ENCODE peak calls at places on chromosomes 11 and 22, in seven cellular contexts. I is CD8-positive, alpha-beta T cell; J is CD8-positive, alpha-beta memory T cell; G is PC-3; D is aorta; M is stomach; A is psoas muscle. P is an unnamed sample.
A peak's percentile ranks its signal among the peaks of the same experiment; 100 is the strongest.

GRCh38 chr11:126416542-126417090 is 61.1 kb downstream of the ST3GAL4 start:
- DNase-seq in I (peak; percentile 67), J (peak; percentile 49), G (no peak), D (peak; percentile 95), M (peak; percentile 88), A (peak; percentile 91), P (peak; percentile 86)

GRCh38 chr22:22228921-22229320 is 15.7 kb upstream of the VPREB1 start:
- DNase-seq in I (no peak), J (no peak), G (no peak), D (no peak), M (no peak), A (no peak), P (no peak)

GRCh38 chr22:17972385-17973181 is 51.8 kb downstream of the MICAL3 start:
- DNase-seq in I (no peak), J (no peak), G (peak; percentile 61), D (peak; percentile 61), M (no peak), A (peak; percentile 42), P (no peak)

GRCh38 chr11:128716231-128716630 is 22.4 kb downstream of the FLI1 start:
- DNase-seq in I (no peak), J (no peak), G (no peak), D (no peak), M (no peak), A (no peak), P (no peak)

GRCh38 chr22:47151490-47151889 is 389.0 kb downstream of the TBC1D22A start:
- DNase-seq in I (no peak), J (no peak), G (peak; percentile 54), D (no peak), M (no peak), A (no peak), P (no peak)

GRCh38 chr11:69700278-69701140 is 3.3 kb downstream of the FGF19 start:
- DNase-seq in I (no peak), J (no peak), G (peak; percentile 67), D (no peak), M (peak; percentile 71), A (no peak), P (no peak)

GRCh38 chr11:69358398-69359080 is 64.6 kb downstream of the MYEOV start:
- DNase-seq in I (no peak), J (no peak), G (no peak), D (no peak), M (peak; percentile 20), A (no peak), P (peak; percentile 59)

GRCh38 chr11:12914401-12914912 is 94.7 kb upstream of the RASSF10 start:
- DNase-seq in I (no peak), J (no peak), G (peak; percentile 30), D (peak; percentile 72), M (no peak), A (peak; percentile 82), P (peak; percentile 76)

GRCh38 chr11:129945377-129945776 is 50.0 kb upstream of the NFRKB start:
- DNase-seq in I (no peak), J (no peak), G (no peak), D (no peak), M (no peak), A (no peak), P (no peak)

GRCh38 chr11:94708176-94708575 is 60.0 kb upstream of the AMOTL1 start:
- DNase-seq in I (no peak), J (no peak), G (no peak), D (no peak), M (no peak), A (no peak), P (no peak)
- H3K27ac ChIP-seq in I (no peak overlapping the region), J (no peak overlapping the region), G (peak overlapping the region; percentile 41), D (no peak overlapping the region), M (no peak overlapping the region), A (peak overlapping the region; percentile 95), P (no peak overlapping the region)

GRCh38 chr11:65710424-65710823 is 1.6 kb upstream of the KAT5 start:
- DNase-seq in I (no peak), J (no peak), G (no peak), D (no peak), M (no peak), A (no peak), P (no peak)
- H3K27ac ChIP-seq in I (no peak overlapping the region), J (no peak overlapping the region), G (no peak overlapping the region), D (peak overlapping the region; percentile 42), M (no peak overlapping the region), A (peak overlapping the region; percentile 100), P (peak overlapping the region; percentile 97)

GRCh38 chr11:62577046-62577708 is 3.5 kb upstream of the EEF1G start:
- DNase-seq in I (no peak), J (no peak), G (no peak), D (no peak), M (no peak), A (no peak), P (no peak)
- H3K27ac ChIP-seq in I (no peak overlapping the region), J (no peak overlapping the region), G (no peak overlapping the region), D (no peak overlapping the region), M (peak overlapping the region; percentile 94), A (peak overlapping the region; percentile 92), P (no peak overlapping the region)

DNA sequence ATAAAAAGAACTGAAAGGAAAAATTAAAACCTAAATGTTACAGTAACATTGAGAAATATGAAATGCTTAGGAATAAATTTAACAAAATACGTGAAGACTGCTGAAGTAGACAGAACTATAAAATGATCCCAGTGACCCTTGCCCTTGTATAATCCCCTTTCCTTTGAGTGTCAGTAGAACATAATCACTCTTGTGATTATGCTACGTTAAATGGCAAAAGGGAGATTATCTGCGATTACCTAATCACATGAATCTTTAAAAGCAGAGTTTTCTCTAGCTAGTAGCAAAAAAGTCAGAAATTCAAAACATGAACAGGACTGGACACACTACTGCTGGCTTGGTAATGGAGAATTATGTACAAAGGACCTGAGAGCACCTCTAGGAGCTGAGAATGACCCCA is 157.0 kb downstream of the ATG16L2 start:
- DNase-seq in I (no peak), J (no peak), G (no peak), D (no peak), M (no peak), A (no peak), P (no peak)
- H3K27ac ChIP-seq in I (no peak overlapping the region), J (no peak overlapping the region), G (no peak overlapping the region), D (no peak overlapping the region), M (no peak overlapping the region), A (no peak overlapping the region), P (no peak overlapping the region)

P was measured in tibial artery.